ENCODE peak calls at places on chromosome 16, in eight cellular contexts. One of them, this sample, is unnamed.
A peak's percentile ranks its signal among the peaks of the same experiment; 100 is the strongest.

GRCh38 chr16:88088161-88088581 is 136.9 kb downstream of the BANP start:
- DNase-seq in SK-N-SH: no peak
- DNase-seq in spleen: no peak
- DNase-seq in upper lobe of left lung: no peak
- DNase-seq in prostate gland: no peak
- DNase-seq in stomach: no peak
- DNase-seq in breast epithelium: no peak
- DNase-seq in sigmoid colon: peak; percentile 76
- DNase-seq in this sample: no peak

GRCh38 chr16:65178151-65178550 is 56.3 kb upstream of the CDH11 start:
- DNase-seq in SK-N-SH: no peak
- DNase-seq in spleen: no peak
- DNase-seq in upper lobe of left lung: no peak
- DNase-seq in prostate gland: no peak
- DNase-seq in stomach: no peak
- DNase-seq in breast epithelium: no peak
- DNase-seq in sigmoid colon: no peak
- DNase-seq in this sample: no peak

GRCh38 chr16:2715519-2715918 is 4.5 kb downstream of the PRSS27 start:
- DNase-seq in SK-N-SH: no peak
- DNase-seq in spleen: peak; percentile 93
- DNase-seq in upper lobe of left lung: peak; percentile 56
- DNase-seq in prostate gland: peak; percentile 26
- DNase-seq in stomach: peak; percentile 66
- DNase-seq in breast epithelium: peak; percentile 73
- DNase-seq in sigmoid colon: no peak
- DNase-seq in this sample: peak; percentile 60

GRCh38 chr16:23362460-23363317 is 60.6 kb downstream of the SCNN1B start:
- DNase-seq in SK-N-SH: no peak
- DNase-seq in spleen: peak; percentile 41
- DNase-seq in upper lobe of left lung: peak; percentile 96
- DNase-seq in prostate gland: peak; percentile 95
- DNase-seq in stomach: peak; percentile 88
- DNase-seq in breast epithelium: peak; percentile 86
- DNase-seq in sigmoid colon: peak; percentile 86
- DNase-seq in this sample: peak; percentile 94

GRCh38 chr16:88804173-88804551 is 573 bp downstream of the CDT1 start:
- DNase-seq in SK-N-SH: peak; percentile 70
- DNase-seq in spleen: peak; percentile 84
- DNase-seq in upper lobe of left lung: no peak
- DNase-seq in prostate gland: no peak
- DNase-seq in stomach: no peak
- DNase-seq in breast epithelium: no peak
- DNase-seq in sigmoid colon: no peak
- DNase-seq in this sample: no peak

GRCh38 chr16:10314811-10315210 is 71.0 kb upstream of the ATF7IP2 start:
- DNase-seq in SK-N-SH: peak; percentile 8
- DNase-seq in spleen: no peak
- DNase-seq in upper lobe of left lung: no peak
- DNase-seq in prostate gland: no peak
- DNase-seq in stomach: no peak
- DNase-seq in breast epithelium: no peak
- DNase-seq in sigmoid colon: no peak
- DNase-seq in this sample: no peak

GRCh38 chr16:7268182-7268581 is 64.5 kb upstream of the RBFOX1 start:
- DNase-seq in SK-N-SH: peak; percentile 46
- DNase-seq in spleen: no peak
- DNase-seq in upper lobe of left lung: no peak
- DNase-seq in prostate gland: no peak
- DNase-seq in stomach: no peak
- DNase-seq in breast epithelium: no peak
- DNase-seq in sigmoid colon: no peak
- DNase-seq in this sample: no peak

GRCh38 chr16:58425245-58425644 is 33.0 kb downstream of the GINS3 start:
- DNase-seq in SK-N-SH: no peak
- DNase-seq in spleen: no peak
- DNase-seq in upper lobe of left lung: no peak
- DNase-seq in prostate gland: no peak
- DNase-seq in stomach: no peak
- DNase-seq in breast epithelium: no peak
- DNase-seq in sigmoid colon: no peak
- DNase-seq in this sample: no peak

GRCh38 chr16:10539256-10539655 is 41.1 kb downstream of the EMP2 start:
- DNase-seq in SK-N-SH: no peak
- DNase-seq in spleen: no peak
- DNase-seq in upper lobe of left lung: no peak
- DNase-seq in prostate gland: no peak
- DNase-seq in stomach: no peak
- DNase-seq in breast epithelium: no peak
- DNase-seq in sigmoid colon: no peak
- DNase-seq in this sample: no peak

GRCh38 chr16:75764154-75764768 is 38.0 kb upstream of the CPHXL start:
- DNase-seq in SK-N-SH: peak; percentile 74
- DNase-seq in spleen: no peak
- DNase-seq in upper lobe of left lung: peak; percentile 43
- DNase-seq in prostate gland: peak; percentile 47
- DNase-seq in stomach: peak; percentile 58
- DNase-seq in breast epithelium: no peak
- DNase-seq in sigmoid colon: peak; percentile 66
- DNase-seq in this sample: peak; percentile 61

GRCh38 chr16:72962347-72962746 is 85.6 kb downstream of the ZFHX3 start:
- DNase-seq in SK-N-SH: no peak
- DNase-seq in spleen: no peak
- DNase-seq in upper lobe of left lung: no peak
- DNase-seq in prostate gland: no peak
- DNase-seq in stomach: no peak
- DNase-seq in breast epithelium: no peak
- DNase-seq in sigmoid colon: peak; percentile 62
- DNase-seq in this sample: no peak

GRCh38 chr16:77780378-77780837 is 8.0 kb upstream of the VAT1L start:
- DNase-seq in SK-N-SH: no peak
- DNase-seq in spleen: no peak
- DNase-seq in upper lobe of left lung: no peak
- DNase-seq in prostate gland: no peak
- DNase-seq in stomach: no peak
- DNase-seq in breast epithelium: no peak
- DNase-seq in sigmoid colon: no peak
- DNase-seq in this sample: no peak

GRCh38 chr16:57413733-57414132 is 9.2 kb downstream of the CCL17 start:
- DNase-seq in SK-N-SH: no peak
- DNase-seq in spleen: no peak
- DNase-seq in upper lobe of left lung: no peak
- DNase-seq in prostate gland: no peak
- DNase-seq in stomach: no peak
- DNase-seq in breast epithelium: no peak
- DNase-seq in sigmoid colon: no peak
- DNase-seq in this sample: no peak

GRCh38 chr16:86396918-86397317 is 113.4 kb upstream of the FOXF1 start:
- DNase-seq in SK-N-SH: no peak
- DNase-seq in spleen: no peak
- DNase-seq in upper lobe of left lung: no peak
- DNase-seq in prostate gland: peak; percentile 20
- DNase-seq in stomach: no peak
- DNase-seq in breast epithelium: no peak
- DNase-seq in sigmoid colon: peak; percentile 95
- DNase-seq in this sample: peak; percentile 53
- TF ChIP-seq POLR2AphosphoS5 in SK-N-SH: peak; percentile 20
- TF ChIP-seq POLR2AphosphoS5 in spleen: no peak
- TF ChIP-seq POLR2AphosphoS5 in upper lobe of left lung: no peak
- TF ChIP-seq POLR2AphosphoS5 in prostate gland: peak; percentile 49
- TF ChIP-seq POLR2AphosphoS5 in stomach: no peak
- TF ChIP-seq POLR2AphosphoS5 in breast epithelium: no peak
- TF ChIP-seq POLR2AphosphoS5 in sigmoid colon: peak; percentile 76
- TF ChIP-seq POLR2AphosphoS5 in this sample: peak; percentile 62

GRCh38 chr16:15517743-15518142 is 83.4 kb downstream of the BMERB1 start:
- DNase-seq in SK-N-SH: no peak
- DNase-seq in spleen: no peak
- DNase-seq in upper lobe of left lung: no peak
- DNase-seq in prostate gland: no peak
- DNase-seq in stomach: no peak
- DNase-seq in breast epithelium: no peak
- DNase-seq in sigmoid colon: no peak
- DNase-seq in this sample: no peak

GRCh38 chr16:15515992-15516391 is 81.6 kb downstream of the BMERB1 start:
- DNase-seq in SK-N-SH: no peak
- DNase-seq in spleen: no peak
- DNase-seq in upper lobe of left lung: no peak
- DNase-seq in prostate gland: no peak
- DNase-seq in stomach: no peak
- DNase-seq in breast epithelium: no peak
- DNase-seq in sigmoid colon: no peak
- DNase-seq in this sample: no peak

GRCh38 chr16:15518412-15519351 is 84.3 kb downstream of the BMERB1 start:
- DNase-seq in SK-N-SH: no peak
- DNase-seq in spleen: no peak
- DNase-seq in upper lobe of left lung: peak; percentile 34
- DNase-seq in prostate gland: no peak
- DNase-seq in stomach: no peak
- DNase-seq in breast epithelium: no peak
- DNase-seq in sigmoid colon: peak; percentile 72
- DNase-seq in this sample: no peak

GRCh38 chr16:15519767-15520166 is 85.4 kb downstream of the BMERB1 start:
- DNase-seq in SK-N-SH: no peak
- DNase-seq in spleen: no peak
- DNase-seq in upper lobe of left lung: no peak
- DNase-seq in prostate gland: no peak
- DNase-seq in stomach: no peak
- DNase-seq in breast epithelium: no peak
- DNase-seq in sigmoid colon: no peak
- DNase-seq in this sample: no peak

DNA sequence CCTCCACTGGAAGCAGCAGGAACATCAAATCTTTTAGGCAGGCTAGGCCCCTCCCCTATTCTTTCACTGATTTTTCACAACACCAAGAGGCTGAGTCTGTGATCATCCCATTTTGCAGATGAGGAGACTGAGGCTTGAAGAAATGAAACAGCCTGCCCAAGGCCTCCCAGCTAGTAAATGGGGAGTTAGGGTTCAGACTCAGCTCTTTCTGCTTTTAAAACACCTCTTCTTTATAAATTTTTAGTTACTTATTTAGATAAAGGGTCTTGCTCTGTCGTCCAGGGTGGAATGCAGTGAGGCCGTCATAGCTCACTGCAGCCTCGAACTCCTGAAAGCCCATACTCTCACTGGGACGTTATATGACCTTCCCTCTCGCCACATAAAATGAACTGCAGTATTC is 82.2 kb downstream of the BMERB1 start:
- DNase-seq in SK-N-SH: no peak
- DNase-seq in spleen: no peak
- DNase-seq in upper lobe of left lung: no peak
- DNase-seq in prostate gland: no peak
- DNase-seq in stomach: no peak
- DNase-seq in breast epithelium: no peak
- DNase-seq in sigmoid colon: no peak
- DNase-seq in this sample: no peak
- H3K27ac ChIP-seq in SK-N-SH: no peak overlapping the region
- H3K27ac ChIP-seq in spleen: no peak overlapping the region
- H3K27ac ChIP-seq in upper lobe of left lung: no peak overlapping the region
- H3K27ac ChIP-seq in prostate gland: no peak overlapping the region
- H3K27ac ChIP-seq in stomach: peak overlapping the region; percentile 41
- H3K27ac ChIP-seq in breast epithelium: no peak overlapping the region
- H3K27ac ChIP-seq in sigmoid colon: no peak overlapping the region
- H3K27ac ChIP-seq in this sample: no peak overlapping the region

DNA sequence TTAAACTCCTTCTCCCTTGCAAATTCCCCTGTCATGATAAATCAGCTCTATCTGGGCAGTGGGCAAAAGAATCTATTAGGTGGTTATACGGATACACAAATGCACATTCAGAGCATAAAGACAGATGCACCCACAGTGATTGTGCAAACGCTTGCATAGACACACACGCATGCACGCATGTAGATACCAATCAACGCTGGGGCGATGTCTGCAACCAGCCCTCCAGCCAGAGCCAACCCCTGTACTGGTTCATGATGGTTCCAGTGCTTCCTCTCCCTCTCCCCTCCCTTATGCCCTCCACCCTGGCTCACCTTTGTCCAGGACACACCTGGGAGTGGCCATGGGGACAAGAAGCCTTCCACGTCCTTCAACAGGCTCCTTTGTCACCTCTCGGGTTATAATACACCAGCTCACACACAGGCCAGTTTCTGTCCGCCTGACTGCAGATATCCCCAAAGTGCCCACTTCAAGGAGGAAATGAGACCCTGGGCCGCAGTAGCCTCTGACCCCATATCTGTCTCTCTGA is 33.1 kb upstream of the SNN start:
- DNase-seq in SK-N-SH: no peak
- DNase-seq in spleen: no peak
- DNase-seq in upper lobe of left lung: no peak
- DNase-seq in prostate gland: no peak
- DNase-seq in stomach: peak; percentile 47
- DNase-seq in breast epithelium: no peak
- DNase-seq in sigmoid colon: no peak
- DNase-seq in this sample: peak; percentile 74
- TF ChIP-seq POLR2AphosphoS5 in SK-N-SH: no peak
- TF ChIP-seq POLR2AphosphoS5 in spleen: no peak
- TF ChIP-seq POLR2AphosphoS5 in upper lobe of left lung: no peak
- TF ChIP-seq POLR2AphosphoS5 in prostate gland: no peak
- TF ChIP-seq POLR2AphosphoS5 in stomach: no peak
- TF ChIP-seq POLR2AphosphoS5 in breast epithelium: no peak
- TF ChIP-seq POLR2AphosphoS5 in sigmoid colon: no peak
- TF ChIP-seq POLR2AphosphoS5 in this sample: peak; percentile 66

GRCh38 chr16:74627506-74628220 is 20.7 kb upstream of the GLG1 start:
- DNase-seq in SK-N-SH: no peak
- DNase-seq in spleen: no peak
- DNase-seq in upper lobe of left lung: peak; percentile 7
- DNase-seq in prostate gland: no peak
- DNase-seq in stomach: peak; percentile 23
- DNase-seq in breast epithelium: no peak
- DNase-seq in sigmoid colon: no peak
- DNase-seq in this sample: no peak
- H3K27ac ChIP-seq in SK-N-SH: peak overlapping the region; percentile 80
- H3K27ac ChIP-seq in spleen: no peak overlapping the region
- H3K27ac ChIP-seq in upper lobe of left lung: no peak overlapping the region
- H3K27ac ChIP-seq in prostate gland: no peak overlapping the region
- H3K27ac ChIP-seq in stomach: no peak overlapping the region
- H3K27ac ChIP-seq in breast epithelium: no peak overlapping the region
- H3K27ac ChIP-seq in sigmoid colon: no peak overlapping the region
- H3K27ac ChIP-seq in this sample: peak overlapping the region; percentile 8

GRCh38 chr16:30552956-30553355 is 5.2 kb downstream of the ZNF764 start:
- DNase-seq in SK-N-SH: no peak
- DNase-seq in spleen: no peak
- DNase-seq in upper lobe of left lung: no peak
- DNase-seq in prostate gland: no peak
- DNase-seq in stomach: no peak
- DNase-seq in breast epithelium: no peak
- DNase-seq in sigmoid colon: no peak
- DNase-seq in this sample: no peak
- TF ChIP-seq POLR2AphosphoS5 in SK-N-SH: no peak
- TF ChIP-seq POLR2AphosphoS5 in spleen: no peak
- TF ChIP-seq POLR2AphosphoS5 in upper lobe of left lung: no peak
- TF ChIP-seq POLR2AphosphoS5 in prostate gland: no peak
- TF ChIP-seq POLR2AphosphoS5 in stomach: no peak
- TF ChIP-seq POLR2AphosphoS5 in breast epithelium: no peak
- TF ChIP-seq POLR2AphosphoS5 in sigmoid colon: no peak
- TF ChIP-seq POLR2AphosphoS5 in this sample: no peak

This sample was measured in transverse colon.